ENCODE peak calls at places on chromosomes 16 and 17, in six cellular contexts. F is lower lobe of right lung, E is hepatocyte, Z is A549, Y is fibroblast of lung, V is stomach. B is an unnamed sample.

GRCh38 chr16:80518436-80518835 is 22.4 kb upstream of the DYNLRB2 start:
- DNase-seq in F (no peak), E (no peak), Z (no peak), Y (peak), V (no peak), B (peak)

GRCh38 chr16:49282690-49283375 is 1.2 kb upstream of the CBLN1 start:
- DNase-seq in F (no peak), E (peak), Z (no peak), Y (no peak), V (no peak), B (no peak)

GRCh38 chr17:31596382-31597323 is 205.2 kb downstream of the RAB11FIP4 start:
- DNase-seq in F (peak), E (peak), Z (peak), Y (peak), V (no peak), B (peak)

GRCh38 chr16:11114366-11115164 is 141.4 kb downstream of the SOCS1 start:
- DNase-seq in F (no peak), E (no peak), Z (no peak), Y (no peak), V (no peak), B (peak)

GRCh38 chr17:44760474-44761308 is 1.9 kb downstream of the ADAM11 start:
- DNase-seq in F (no peak), E (no peak), Z (no peak), Y (no peak), V (no peak), B (no peak)

GRCh38 chr17:16814439-16814838 is 124.4 kb downstream of the CCDC144A start:
- DNase-seq in F (no peak), E (no peak), Z (no peak), Y (no peak), V (no peak), B (no peak)

GRCh38 chr17:43878260-43879082 is 28.9 kb downstream of the MPP2 start:
- DNase-seq in F (peak), E (peak), Z (peak), Y (peak), V (peak), B (peak)

GRCh38 chr16:1903220-1903574 is 15.0 kb downstream of the HS3ST6 start:
- DNase-seq in F (no peak), E (no peak), Z (no peak), Y (no peak), V (no peak), B (no peak)

GRCh38 chr17:75478508-75478907 is 22.1 kb downstream of the TMEM94 start:
- DNase-seq in F (no peak), E (no peak), Z (no peak), Y (peak), V (no peak), B (no peak)

GRCh38 chr17:1229891-1230571 is 40.2 kb upstream of the BHLHA9 start:
- DNase-seq in F (no peak), E (no peak), Z (no peak), Y (no peak), V (no peak), B (peak)

DNA sequence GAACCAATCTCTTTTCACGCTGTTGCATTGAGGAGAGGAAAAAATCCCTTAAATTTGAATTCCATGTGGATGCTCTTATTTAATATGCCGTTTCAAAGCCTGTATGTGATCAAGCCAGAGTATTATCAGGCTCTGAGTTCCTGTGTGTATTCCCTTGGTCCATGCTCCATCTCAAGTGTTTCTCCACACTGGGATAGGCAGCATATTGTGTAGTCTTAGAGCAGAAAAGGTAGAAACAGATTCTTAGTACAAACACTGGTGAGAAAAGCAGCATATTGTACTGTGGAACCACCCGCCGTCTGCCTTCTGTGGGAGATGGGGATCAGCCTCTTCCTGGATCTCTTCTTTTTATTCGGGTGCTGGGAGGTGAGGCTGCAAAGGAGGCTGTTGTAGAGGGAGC is 291.4 kb downstream of the WWOX start:
- DNase-seq in F (no peak), E (no peak), Z (no peak), Y (no peak), V (no peak), B (no peak)
- H3K4me3 ChIP-seq in F (no peak), E (no peak), Z (no peak), Y (no peak), V (no peak), B (no peak)

DNA sequence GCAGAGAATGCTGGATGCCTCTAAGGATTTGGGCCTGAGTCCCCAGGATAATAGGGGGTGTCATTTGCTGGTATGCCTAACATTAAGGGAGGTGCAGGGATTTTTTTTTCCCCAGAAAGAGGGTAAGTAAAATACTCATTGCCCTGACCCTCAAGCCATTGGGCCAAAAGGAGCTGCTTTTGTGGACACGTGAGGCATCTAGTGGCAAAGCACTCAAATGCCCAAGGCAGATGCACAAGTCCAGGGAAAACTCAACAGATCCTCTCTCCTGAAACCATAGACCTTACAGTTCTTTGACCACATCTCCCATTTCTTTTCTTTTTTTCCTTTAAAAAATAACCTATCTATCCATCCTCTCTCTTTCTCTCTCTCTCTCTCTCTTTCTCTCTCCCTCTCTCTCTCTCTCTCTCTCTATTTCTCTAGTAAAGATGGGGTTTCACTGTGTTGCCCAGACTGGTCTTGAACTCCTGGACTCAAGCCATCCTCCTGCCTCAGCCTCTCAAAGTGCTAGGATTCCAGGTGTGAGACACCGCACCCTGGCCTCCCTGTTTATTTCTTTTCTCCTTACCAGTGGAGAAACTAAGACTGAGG is 11.8 kb downstream of the IRX5 start:
- DNase-seq in F (no peak), E (no peak), Z (no peak), Y (no peak), V (no peak), B (no peak)
- TF ChIP-seq CTCF in F (no peak), E (no peak), Z (no peak), Y (no peak), V (no peak), B (no peak)

GRCh38 chr16:28924762-28925385 is at the start of gene RABEP2:
- DNase-seq in F (peak), E (peak), Z (peak), Y (peak), V (peak), B (peak)
- H3K4me3 ChIP-seq in F (peak), E (peak), Z (peak), Y (peak), V (peak), B (peak)

DNA sequence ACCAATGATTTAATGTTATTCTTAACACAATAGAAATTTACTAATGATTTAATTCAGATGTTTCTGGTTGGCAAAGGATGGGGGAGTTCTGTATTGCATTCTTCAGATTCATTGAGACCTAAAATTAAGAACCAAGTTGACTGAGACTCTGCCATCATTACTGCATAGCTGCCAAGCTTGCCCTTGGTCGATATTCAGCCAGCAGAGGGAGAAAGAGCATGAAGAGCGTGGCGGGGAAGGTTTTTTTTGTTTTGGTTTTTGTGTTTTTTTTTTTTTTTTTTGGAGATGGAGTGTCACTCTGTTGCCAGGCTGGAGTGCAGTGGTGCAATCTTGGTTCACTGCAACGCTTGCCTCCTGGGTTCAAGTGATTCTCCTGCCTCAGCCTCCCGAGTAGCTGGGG is 659.4 kb upstream of the EEF2KMT start:
- DNase-seq in F (no peak), E (no peak), Z (no peak), Y (no peak), V (no peak), B (no peak)
- TF ChIP-seq CTCF in F (no peak), E (no peak), Z (no peak), Y (no peak), V (no peak), B (no peak)

DNA sequence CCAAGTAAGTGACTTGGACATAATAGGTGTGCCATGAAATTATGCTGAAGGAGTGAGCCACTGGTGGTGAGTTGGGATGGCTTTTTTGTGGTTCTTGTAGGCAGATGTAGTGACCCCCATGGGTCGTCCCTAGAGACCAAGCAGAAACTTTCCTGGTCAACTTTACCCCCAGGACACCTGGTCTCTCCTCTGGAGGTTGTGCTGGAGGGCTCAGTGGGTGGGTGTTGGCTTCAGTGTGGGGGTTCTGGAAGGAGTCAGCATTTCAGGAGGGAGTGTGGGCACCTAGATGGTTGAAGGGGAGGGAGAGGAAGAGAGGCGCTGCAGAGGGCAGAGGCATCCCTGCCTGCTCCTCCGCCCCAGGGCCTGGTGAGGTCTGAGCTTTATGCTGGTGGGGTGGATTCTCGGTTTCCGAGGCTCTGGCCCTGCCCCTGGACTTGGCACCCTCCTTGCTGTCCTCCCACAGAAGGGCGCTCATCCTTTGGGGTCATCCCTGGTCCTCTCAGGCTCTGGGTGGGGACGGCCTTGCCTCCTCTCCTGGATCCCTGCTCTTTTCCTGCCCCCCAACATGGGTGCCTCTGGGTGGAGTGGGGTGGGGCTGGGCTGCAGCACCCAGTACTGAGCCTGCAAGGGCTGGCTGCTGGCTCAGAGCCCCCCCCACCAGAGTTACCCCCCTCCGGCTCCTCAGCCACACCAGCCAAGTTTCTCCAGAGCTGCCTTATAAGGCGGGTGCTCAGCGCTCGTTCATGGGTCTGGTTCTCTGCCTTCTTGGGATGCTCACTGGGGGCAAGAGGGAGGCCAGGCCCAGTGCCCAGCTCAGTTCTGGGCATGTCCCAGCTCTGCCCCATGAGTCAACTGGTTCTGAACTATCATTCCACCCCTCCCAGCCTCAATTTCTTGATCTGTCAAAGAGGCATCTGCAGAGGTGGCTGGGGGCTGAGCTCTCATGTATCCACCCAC is 266.8 kb downstream of the SEC14L1 start:
- DNase-seq in F (no peak), E (no peak), Z (no peak), Y (no peak), V (no peak), B (no peak)
- H3K4me3 ChIP-seq in F (no peak), E (no peak), Z (no peak), Y (no peak), V (no peak), B (no peak)

GRCh38 chr17:77374170-77374936 is 233.6 kb downstream of the SEC14L1 start:
- DNase-seq in F (peak), E (peak), Z (no peak), Y (peak), V (peak), B (no peak)
- TF ChIP-seq CTCF in F (peak), E (peak), Z (no peak), Y (peak), V (no peak), B (no peak)

GRCh38 chr16:19861069-19861468 is 23.6 kb downstream of the GPRC5B start:
- DNase-seq in F (no peak), E (no peak), Z (no peak), Y (no peak), V (no peak), B (no peak)

GRCh38 chr16:19860146-19861030 is 24.3 kb downstream of the GPRC5B start:
- DNase-seq in F (no peak), E (peak), Z (no peak), Y (peak), V (no peak), B (no peak)

GRCh38 chr16:19859603-19860002 is 25.0 kb downstream of the GPRC5B start:
- DNase-seq in F (peak), E (no peak), Z (no peak), Y (no peak), V (no peak), B (no peak)

GRCh38 chr16:19863990-19864389 is 20.7 kb downstream of the GPRC5B start:
- DNase-seq in F (peak), E (no peak), Z (no peak), Y (no peak), V (no peak), B (no peak)

GRCh38 chr16:19861811-19862327 is 22.8 kb downstream of the GPRC5B start:
- DNase-seq in F (peak), E (no peak), Z (no peak), Y (no peak), V (no peak), B (no peak)
- H3K4me3 ChIP-seq in F (no peak), E (no peak), Z (no peak), Y (no peak), V (no peak), B (no peak)

B was measured in GM12865.